ENCODE peak calls at places on chromosomes 3 and 15, in four cellular contexts. One of them, this sample, is unnamed.

GRCh38 chr3:65181397-65181871 is 493.6 kb upstream of the ADAMTS9 start:
- DNase-seq in AG09319: no peak
- DNase-seq in HT1080: no peak
- DNase-seq in choroid plexus epithelial cell: no peak
- DNase-seq in this sample: no peak

GRCh38 chr3:190424478-190425439 is 24.9 kb downstream of the TMEM207 start:
- DNase-seq in AG09319: peak
- DNase-seq in HT1080: peak
- DNase-seq in choroid plexus epithelial cell: peak
- DNase-seq in this sample: peak

GRCh38 chr15:32636908-32637567 is 4.5 kb upstream of the SCG5 start:
- DNase-seq in AG09319: no peak
- DNase-seq in HT1080: no peak
- DNase-seq in choroid plexus epithelial cell: no peak
- DNase-seq in this sample: no peak

GRCh38 chr3:153614563-153614962 is 452.5 kb downstream of the RAP2B start:
- DNase-seq in AG09319: peak
- DNase-seq in HT1080: peak
- DNase-seq in choroid plexus epithelial cell: peak
- DNase-seq in this sample: no peak

GRCh38 chr15:55627730-55628368 is 39.7 kb upstream of the PYGO1 start:
- DNase-seq in AG09319: peak
- DNase-seq in HT1080: peak
- DNase-seq in choroid plexus epithelial cell: peak
- DNase-seq in this sample: peak

GRCh38 chr3:41327718-41328117 is 128.4 kb downstream of the CTNNB1 start:
- DNase-seq in AG09319: no peak
- DNase-seq in HT1080: no peak
- DNase-seq in choroid plexus epithelial cell: peak
- DNase-seq in this sample: no peak

GRCh38 chr3:128149632-128150031 is 3.6 kb upstream of the EEFSEC start:
- DNase-seq in AG09319: no peak
- DNase-seq in HT1080: no peak
- DNase-seq in choroid plexus epithelial cell: peak
- DNase-seq in this sample: no peak

GRCh38 chr15:94206463-94207167 is 24.7 kb upstream of the MCTP2 start:
- DNase-seq in AG09319: peak
- DNase-seq in HT1080: peak
- DNase-seq in choroid plexus epithelial cell: peak
- DNase-seq in this sample: peak

GRCh38 chr3:158520433-158520832 is 50.6 kb upstream of the MLF1 start:
- DNase-seq in AG09319: no peak
- DNase-seq in HT1080: no peak
- DNase-seq in choroid plexus epithelial cell: no peak
- DNase-seq in this sample: no peak

GRCh38 chr15:71048913-71049675 is 66.2 kb upstream of the THSD4 start:
- DNase-seq in AG09319: peak
- DNase-seq in HT1080: peak
- DNase-seq in choroid plexus epithelial cell: peak
- DNase-seq in this sample: peak

GRCh38 chr3:177983341-177983740 is 552.9 kb upstream of the KCNMB2 start:
- DNase-seq in AG09319: no peak
- DNase-seq in HT1080: no peak
- DNase-seq in choroid plexus epithelial cell: no peak
- DNase-seq in this sample: no peak

GRCh38 chr3:61830111-61830400 is 268.7 kb downstream of the PTPRG start:
- DNase-seq in AG09319: no peak
- DNase-seq in HT1080: no peak
- DNase-seq in choroid plexus epithelial cell: no peak
- DNase-seq in this sample: no peak

GRCh38 chr3:48637305-48637704 is 2.0 kb upstream of the SLC26A6 start:
- DNase-seq in AG09319: no peak
- DNase-seq in HT1080: no peak
- DNase-seq in choroid plexus epithelial cell: no peak
- DNase-seq in this sample: no peak

GRCh38 chr3:64008017-64008416 is 15.3 kb downstream of the PSMD6 start:
- DNase-seq in AG09319: no peak
- DNase-seq in HT1080: no peak
- DNase-seq in choroid plexus epithelial cell: no peak
- DNase-seq in this sample: no peak

GRCh38 chr15:74317820-74318375 is 49.5 kb downstream of the CYP11A1 start:
- DNase-seq in AG09319: peak
- DNase-seq in HT1080: peak
- DNase-seq in choroid plexus epithelial cell: peak
- DNase-seq in this sample: peak

GRCh38 chr3:15527031-15527459 is 5.5 kb upstream of the COLQ start:
- DNase-seq in AG09319: no peak
- DNase-seq in HT1080: peak
- DNase-seq in choroid plexus epithelial cell: peak
- DNase-seq in this sample: no peak

GRCh38 chr15:34336947-34337556 is 529 bp downstream of the SLC12A6 start:
- DNase-seq in AG09319: no peak
- DNase-seq in HT1080: no peak
- DNase-seq in choroid plexus epithelial cell: peak
- DNase-seq in this sample: no peak

GRCh38 chr3:53899730-53900129 is 8.1 kb upstream of the SELENOK start:
- DNase-seq in AG09319: no peak
- DNase-seq in HT1080: no peak
- DNase-seq in choroid plexus epithelial cell: no peak
- DNase-seq in this sample: no peak

GRCh38 chr15:40918799-40919392 is 10.2 kb upstream of the DLL4 start:
- DNase-seq in AG09319: no peak
- DNase-seq in HT1080: no peak
- DNase-seq in choroid plexus epithelial cell: no peak
- DNase-seq in this sample: no peak

GRCh38 chr3:194395201-194395600 is 3.9 kb downstream of the GP5 start:
- DNase-seq in AG09319: no peak
- DNase-seq in HT1080: no peak
- DNase-seq in choroid plexus epithelial cell: peak
- DNase-seq in this sample: no peak

GRCh38 chr3:45507820-45508317 is 86.7 kb upstream of the LIMD1 start:
- DNase-seq in AG09319: no peak
- DNase-seq in HT1080: peak
- DNase-seq in choroid plexus epithelial cell: peak
- DNase-seq in this sample: peak

GRCh38 chr3:36774072-36774471 is 9.7 kb upstream of the DCLK3 start:
- DNase-seq in AG09319: no peak
- DNase-seq in HT1080: no peak
- DNase-seq in choroid plexus epithelial cell: peak
- DNase-seq in this sample: no peak

GRCh38 chr15:80061581-80061980 is 2.1 kb downstream of the ZFAND6 start:
- DNase-seq in AG09319: no peak
- DNase-seq in HT1080: no peak
- DNase-seq in choroid plexus epithelial cell: peak
- DNase-seq in this sample: no peak

GRCh38 chr15:74179101-74179841 is 5.8 kb downstream of the ISLR start:
- DNase-seq in AG09319: peak
- DNase-seq in HT1080: peak
- DNase-seq in choroid plexus epithelial cell: peak
- DNase-seq in this sample: peak

GRCh38 chr3:165491487-165491886 is 295.3 kb upstream of the SLITRK3 start:
- DNase-seq in AG09319: no peak
- DNase-seq in HT1080: peak
- DNase-seq in choroid plexus epithelial cell: no peak
- DNase-seq in this sample: no peak

GRCh38 chr3:129617381-129618185 is 11.1 kb upstream of the PLXND1 start:
- DNase-seq in AG09319: no peak
- DNase-seq in HT1080: no peak
- DNase-seq in choroid plexus epithelial cell: no peak
- DNase-seq in this sample: no peak

GRCh38 chr15:47965297-47965696 is 155.5 kb upstream of the SLC24A5 start:
- DNase-seq in AG09319: no peak
- DNase-seq in HT1080: no peak
- DNase-seq in choroid plexus epithelial cell: no peak
- DNase-seq in this sample: no peak

GRCh38 chr3:150308481-150308918 is 99.6 kb upstream of the TSC22D2 start:
- DNase-seq in AG09319: no peak
- DNase-seq in HT1080: peak
- DNase-seq in choroid plexus epithelial cell: no peak
- DNase-seq in this sample: peak

GRCh38 chr3:11803977-11804903 is 42.4 kb downstream of the TAMM41 start:
- DNase-seq in AG09319: no peak
- DNase-seq in HT1080: peak
- DNase-seq in choroid plexus epithelial cell: peak
- DNase-seq in this sample: peak

GRCh38 chr3:15795563-15796308 is 2.0 kb downstream of the ANKRD28 start:
- DNase-seq in AG09319: peak
- DNase-seq in HT1080: peak
- DNase-seq in choroid plexus epithelial cell: peak
- DNase-seq in this sample: peak

GRCh38 chr3:187314176-187314575 is 22.6 kb upstream of the MASP1 start:
- DNase-seq in AG09319: no peak
- DNase-seq in HT1080: no peak
- DNase-seq in choroid plexus epithelial cell: no peak
- DNase-seq in this sample: no peak

This sample was measured in RPMI7951.